ENCODE peak calls at places on chromosomes 7 and 10, in ten cellular contexts. E, T, W, G, U, V, N, D, H and B are unnamed samples.

GRCh38 chr10:133210398-133211140 is 19.4 kb upstream of the UTF1 start:
- DNase-seq in E (no peak), T (no peak), W (no peak), G (peak; percentile 70), U (no peak), V (no peak), N (no peak), D (no peak), H (no peak), B (no peak)

GRCh38 chr10:48511855-48512191 is 93.0 kb downstream of the ARHGAP22 start:
- DNase-seq in E (no peak), T (no peak), W (no peak), G (no peak), U (no peak), V (no peak), N (no peak), D (no peak), H (no peak), B (no peak)

GRCh38 chr10:108204528-108205313 is 1040.2 kb upstream of the SORCS1 start:
- DNase-seq in E (no peak), T (no peak), W (no peak), G (no peak), U (no peak), V (no peak), N (peak; percentile 13), D (no peak), H (no peak), B (peak; percentile 25)

GRCh38 chr7:55369427-55369826 is 4.3 kb downstream of the LANCL2 start:
- DNase-seq in E (peak; percentile 83), T (no peak), W (no peak), G (no peak), U (no peak), V (no peak), N (peak; percentile 69), D (no peak), H (no peak), B (no peak)

GRCh38 chr10:113094114-113094486 is 144.1 kb downstream of the TCF7L2 start:
- DNase-seq in E (no peak), T (no peak), W (no peak), G (no peak), U (no peak), V (no peak), N (no peak), D (no peak), H (no peak), B (no peak)

GRCh38 chr10:114684085-114684821 is 26.2 kb upstream of the ABLIM1 start:
- DNase-seq in E (no peak), T (peak; percentile 79), W (no peak), G (peak; percentile 49), U (no peak), V (no peak), N (peak; percentile 90), D (peak; percentile 79), H (no peak), B (peak; percentile 35)

GRCh38 chr7:120941064-120941463 is 9.5 kb upstream of the ING3 start:
- DNase-seq in E (no peak), T (no peak), W (no peak), G (no peak), U (no peak), V (no peak), N (peak; percentile 3), D (no peak), H (no peak), B (no peak)

GRCh38 chr10:97066877-97067555 is 118.7 kb downstream of the SLIT1 start:
- DNase-seq in E (no peak), T (peak; percentile 63), W (no peak), G (peak; percentile 41), U (no peak), V (no peak), N (no peak), D (no peak), H (no peak), B (no peak)

GRCh38 chr10:3932597-3933380 is 147.8 kb upstream of the KLF6 start:
- DNase-seq in E (no peak), T (no peak), W (no peak), G (no peak), U (no peak), V (no peak), N (no peak), D (no peak), H (no peak), B (no peak)

GRCh38 chr7:4274286-4274685 is 407.8 kb upstream of the FOXK1 start:
- DNase-seq in E (no peak), T (no peak), W (no peak), G (no peak), U (no peak), V (no peak), N (no peak), D (no peak), H (no peak), B (no peak)

GRCh38 chr10:8138471-8138870 is 84.0 kb downstream of the GATA3 start:
- DNase-seq in E (no peak), T (no peak), W (no peak), G (no peak), U (no peak), V (no peak), N (peak; percentile 81), D (no peak), H (no peak), B (no peak)

GRCh38 chr10:118870467-118871243 is 115.9 kb upstream of the CACUL1 start:
- DNase-seq in E (peak; percentile 10), T (no peak), W (no peak), G (no peak), U (no peak), V (no peak), N (peak; percentile 83), D (peak; percentile 55), H (no peak), B (peak; percentile 7)

GRCh38 chr7:27737591-27737990 is 2.4 kb upstream of the TAX1BP1 start:
- DNase-seq in E (no peak), T (no peak), W (no peak), G (no peak), U (no peak), V (no peak), N (no peak), D (no peak), H (no peak), B (no peak)